ENCODE peak calls at places on chromosomes 6 and 20, in seven cellular contexts. S, T, N, F, X, J and B are unnamed samples.

GRCh38 chr6:149250982-149251381 is 66.5 kb upstream of the TAB2 start:
- DNase-seq in S (no peak), T (no peak), N (no peak), F (no peak), X (no peak), J (no peak), B (no peak)

GRCh38 chr6:154430494-154430919 is 73.9 kb upstream of the IPCEF1 start:
- DNase-seq in S (no peak), T (no peak), N (no peak), F (no peak), X (no peak), J (no peak), B (no peak)

GRCh38 chr6:119158057-119158848 is 79.8 kb upstream of the FAM184A start:
- DNase-seq in S (no peak), T (no peak), N (no peak), F (no peak), X (peak; percentile 77), J (peak; percentile 68), B (no peak)

GRCh38 chr6:7629321-7629720 is 39.3 kb downstream of the SNRNP48 start:
- DNase-seq in S (no peak), T (no peak), N (no peak), F (no peak), X (no peak), J (no peak), B (no peak)

GRCh38 chr6:23985015-23985414 is 141.0 kb upstream of the NRSN1 start:
- DNase-seq in S (no peak), T (no peak), N (no peak), F (no peak), X (no peak), J (no peak), B (no peak)

GRCh38 chr6:57432162-57432561 is 114.7 kb downstream of the PRIM2 start:
- DNase-seq in S (no peak), T (no peak), N (no peak), F (no peak), X (no peak), J (no peak), B (no peak)

GRCh38 chr6:41638801-41639555 is 710 bp downstream of the MDFI start:
- DNase-seq in S (no peak), T (no peak), N (peak; percentile 36), F (peak; percentile 85), X (no peak), J (peak; percentile 67), B (no peak)

GRCh38 chr6:126302191-126302590 is 37.7 kb upstream of the CENPW start:
- DNase-seq in S (no peak), T (no peak), N (no peak), F (no peak), X (no peak), J (no peak), B (no peak)

GRCh38 chr6:83221886-83222479 is 28.8 kb downstream of the RWDD2A start:
- DNase-seq in S (no peak), T (no peak), N (no peak), F (no peak), X (no peak), J (no peak), B (no peak)

GRCh38 chr20:49203746-49204145 is 15.5 kb upstream of the DDX27 start:
- DNase-seq in S (no peak), T (no peak), N (no peak), F (no peak), X (no peak), J (no peak), B (no peak)

GRCh38 chr20:15818651-15819071 is 754.6 kb downstream of the KIF16B start:
- DNase-seq in S (no peak), T (no peak), N (peak; percentile 8), F (peak; percentile 63), X (no peak), J (no peak), B (no peak)

GRCh38 chr20:23889775-23890187 is 10.2 kb upstream of the CST5 start:
- DNase-seq in S (peak; percentile 58), T (no peak), N (peak; percentile 32), F (peak; percentile 93), X (no peak), J (peak; percentile 53), B (peak; percentile 52)

GRCh38 chr6:129317931-129318820 is 391.8 kb downstream of the ARHGAP18 start:
- DNase-seq in S (no peak), T (no peak), N (no peak), F (peak; percentile 63), X (no peak), J (no peak), B (no peak)

GRCh38 chr20:46838002-46838401 is 56.6 kb upstream of the EYA2 start:
- DNase-seq in S (no peak), T (no peak), N (no peak), F (peak; percentile 70), X (no peak), J (no peak), B (no peak)

GRCh38 chr20:48623906-48624265 is 203.9 kb downstream of the PREX1 start:
- DNase-seq in S (no peak), T (no peak), N (no peak), F (no peak), X (no peak), J (no peak), B (no peak)

DNA sequence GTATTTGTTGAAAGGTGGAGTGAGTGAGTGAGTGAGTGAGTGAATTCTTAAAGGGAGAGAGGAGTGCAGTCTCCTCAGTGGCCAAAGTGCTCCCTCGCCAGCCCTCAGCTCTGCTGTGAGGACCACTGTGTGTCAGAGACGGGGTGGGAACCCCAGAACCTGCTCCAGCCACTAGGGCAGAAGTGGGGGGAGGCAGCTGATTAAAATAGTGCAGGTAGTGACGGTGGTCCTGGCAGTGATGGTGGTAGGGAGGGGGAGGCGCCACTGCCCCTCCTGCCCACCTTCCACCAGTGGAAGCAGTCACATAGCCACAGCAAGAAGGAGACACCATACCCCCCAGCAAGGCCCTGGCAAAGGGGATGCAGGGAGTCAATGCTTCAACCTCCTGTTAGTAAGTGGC is 133.5 kb downstream of the PHACTR3 start:
- DNase-seq in S (no peak), T (no peak), N (no peak), F (no peak), X (no peak), J (peak; percentile 14), B (no peak)
- H3K9me3 ChIP-seq in S (no peaks in the 10 kb centered on the region), T (no peaks in the 10 kb centered on the region), N (no peaks in the 10 kb centered on the region), F (peaks cover 10% of the 10 kb centered on the region), X (no peaks in the 10 kb centered on the region), J (no peaks in the 10 kb centered on the region), B (no peaks in the 10 kb centered on the region)

GRCh38 chr6:43047998-43048397 is 5.7 kb downstream of the CUL7 start:
- DNase-seq in S (no peak), T (no peak), N (no peak), F (no peak), X (no peak), J (no peak), B (no peak)
- H3K36me3 ChIP-seq in S (peaks cover 30% of the 10 kb centered on the region), T (peaks cover 20% of the 10 kb centered on the region), N (peaks cover 5% of the 10 kb centered on the region), F (peaks cover 76% of the 10 kb centered on the region), X (peaks cover 40% of the 10 kb centered on the region), J (peaks cover 77% of the 10 kb centered on the region), B (peaks cover 65% of the 10 kb centered on the region)

GRCh38 chr6:114220241-114220640 is 122.6 kb downstream of the HS3ST5 start:
- DNase-seq in S (no peak), T (no peak), N (no peak), F (no peak), X (no peak), J (no peak), B (no peak)

GRCh38 chr6:114216789-114217467 is 125.9 kb downstream of the HS3ST5 start:
- DNase-seq in S (no peak), T (no peak), N (no peak), F (no peak), X (peak; percentile 78), J (no peak), B (no peak)

GRCh38 chr6:114218831-114219230 is 124.0 kb downstream of the HS3ST5 start:
- DNase-seq in S (no peak), T (no peak), N (no peak), F (no peak), X (no peak), J (no peak), B (no peak)

GRCh38 chr6:114218421-114218820 is 124.4 kb downstream of the HS3ST5 start:
- DNase-seq in S (no peak), T (no peak), N (no peak), F (no peak), X (no peak), J (no peak), B (no peak)
- H3K4me1 ChIP-seq in S (no peaks in the 10 kb centered on the region), T (no peaks in the 10 kb centered on the region), N (no peaks in the 10 kb centered on the region), F (no peaks in the 10 kb centered on the region), X (peaks cover 28% of the 10 kb centered on the region), J (no peaks in the 10 kb centered on the region), B (no peaks in the 10 kb centered on the region)

DNA sequence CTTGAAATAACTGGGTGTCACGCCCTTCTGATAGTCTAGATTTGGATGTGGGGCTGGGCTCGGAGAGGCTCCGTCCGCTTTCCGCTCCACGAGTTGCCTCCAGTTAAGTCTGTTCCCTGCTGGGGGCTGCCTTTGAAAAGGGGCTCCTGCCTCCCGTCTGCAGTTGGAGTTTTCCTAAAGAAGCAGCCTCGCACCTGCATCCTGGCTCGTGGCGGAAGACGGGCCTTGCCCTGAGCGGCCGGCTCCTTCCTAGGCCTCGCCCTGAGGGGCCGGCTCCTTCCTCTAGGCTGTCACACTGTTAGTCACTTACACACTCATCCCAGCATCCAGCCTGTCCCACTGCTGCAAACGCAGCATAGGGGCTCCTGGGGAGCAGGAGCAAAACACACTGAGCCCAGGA is 74.4 kb downstream of the SMOC2 start:
- DNase-seq in S (no peak), T (no peak), N (no peak), F (peak; percentile 75), X (no peak), J (no peak), B (no peak)
- H3K9me3 ChIP-seq in S (no peaks in the 10 kb centered on the region), T (no peaks in the 10 kb centered on the region), N (no peaks in the 10 kb centered on the region), F (no peaks in the 10 kb centered on the region), X (no peaks in the 10 kb centered on the region), J (no peaks in the 10 kb centered on the region), B (no peaks in the 10 kb centered on the region)

DNA sequence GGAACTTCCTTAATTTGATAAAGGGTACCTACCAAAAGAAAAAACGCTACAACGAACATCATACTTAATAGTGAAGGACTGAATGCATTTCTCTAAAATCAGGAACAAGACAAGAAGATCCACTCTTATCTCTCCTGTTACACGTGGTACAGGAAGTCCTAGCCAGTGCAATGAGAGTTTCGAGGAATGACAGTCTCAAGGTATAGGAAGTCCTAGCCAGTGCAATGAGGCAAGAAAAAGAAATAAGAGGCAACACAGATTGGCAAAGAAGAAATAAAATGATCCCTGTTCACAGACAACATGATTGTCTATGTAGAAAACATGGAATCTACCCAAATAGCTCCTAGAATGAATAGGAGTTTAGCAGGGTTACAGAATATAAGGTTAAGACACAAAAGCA is 167.8 kb upstream of the MLN start:
- DNase-seq in S (no peak), T (no peak), N (no peak), F (no peak), X (no peak), J (no peak), B (no peak)
- H3K36me3 ChIP-seq in S (no peaks in the 10 kb centered on the region), T (no peaks in the 10 kb centered on the region), N (no peaks in the 10 kb centered on the region), F (no peaks in the 10 kb centered on the region), X (no peaks in the 10 kb centered on the region), J (no peaks in the 10 kb centered on the region), B (no peaks in the 10 kb centered on the region)